ENCODE peak calls at places on chromosomes 12 and 14, in four cellular contexts. M is ovary, O is fibroblast of mammary gland, Y is AG04450. V is an unnamed sample.

GRCh38 chr14:99688210-99688581 is 4.1 kb downstream of the CYP46A1 start:
- DNase-seq in M (peak; percentile 16), O (no peak), Y (no peak), V (no peak)

GRCh38 chr14:54487771-54488170 is 1.0 kb downstream of the GMFB start:
- DNase-seq in M (no peak), O (peak; percentile 61), Y (no peak), V (peak; percentile 91)

GRCh38 chr14:61525293-61526011 is 169.9 kb upstream of the HIF1A start:
- DNase-seq in M (peak; percentile 47), Y (no peak), O (peak; percentile 91), V (peak; percentile 44)

GRCh38 chr12:64674367-64674922 is 64.2 kb downstream of the RASSF3 start:
- DNase-seq in Y (no peak), O (no peak), M (no peak), V (no peak)

GRCh38 chr12:108876550-108876949 is 3.3 kb upstream of the DAO start:
- DNase-seq in Y (no peak), M (no peak), O (no peak), V (no peak)

GRCh38 chr14:32567543-32568384 is 238.7 kb downstream of the AKAP6 start:
- DNase-seq in M (no peak), Y (no peak), O (peak; percentile 36), V (no peak)

GRCh38 chr12:125882141-125882540 is 816.9 kb downstream of the AACS start:
- DNase-seq in O (no peak), Y (no peak), M (no peak), V (no peak)

GRCh38 chr14:88605594-88605993 is 42.8 kb downstream of the ZC3H14 start:
- DNase-seq in M (no peak), O (no peak), Y (no peak), V (no peak)

GRCh38 chr14:55306938-55307589 is 35.8 kb downstream of the FBXO34 start:
- DNase-seq in M (no peak), O (no peak), Y (no peak), V (no peak)

GRCh38 chr12:77940011-77940423 is 109.3 kb downstream of the NAV3 start:
- DNase-seq in Y (peak; percentile 51), O (peak; percentile 88), M (no peak), V (peak; percentile 54)

GRCh38 chr14:73231874-73232851 is 5.1 kb upstream of the PAPLN start:
- DNase-seq in Y (no peak), O (no peak), M (no peak), V (peak; percentile 34)

GRCh38 chr12:55188974-55189556 is 31.8 kb upstream of the OR10A7 start:
- DNase-seq in O (peak; percentile 80), M (no peak), Y (peak; percentile 48), V (peak; percentile 50)

GRCh38 chr12:5716991-5717390 is 228.1 kb downstream of the ANO2 start:
- DNase-seq in O (no peak), Y (no peak), M (no peak), V (no peak)

GRCh38 chr12:27434673-27435565 is 11.6 kb upstream of the SMCO2 start:
- DNase-seq in Y (no peak), M (peak; percentile 23), O (peak; percentile 10), V (peak; percentile 36)

GRCh38 chr14:49783394-49784010 is 15.5 kb downstream of the KLHDC2 start:
- DNase-seq in Y (no peak), M (no peak), O (no peak), V (no peak)

GRCh38 chr12:62434504-62435336 is 31.9 kb upstream of the MON2 start:
- DNase-seq in Y (no peak), M (no peak), O (no peak), V (no peak)

GRCh38 chr12:12039897-12040296 is 30.8 kb upstream of the BCL2L14 start:
- DNase-seq in O (no peak), M (no peak), Y (no peak), V (no peak)

GRCh38 chr12:31876568-31877424 is 82.4 kb upstream of the RESF1 start:
- DNase-seq in Y (no peak), O (no peak), M (no peak), V (no peak)

DNA sequence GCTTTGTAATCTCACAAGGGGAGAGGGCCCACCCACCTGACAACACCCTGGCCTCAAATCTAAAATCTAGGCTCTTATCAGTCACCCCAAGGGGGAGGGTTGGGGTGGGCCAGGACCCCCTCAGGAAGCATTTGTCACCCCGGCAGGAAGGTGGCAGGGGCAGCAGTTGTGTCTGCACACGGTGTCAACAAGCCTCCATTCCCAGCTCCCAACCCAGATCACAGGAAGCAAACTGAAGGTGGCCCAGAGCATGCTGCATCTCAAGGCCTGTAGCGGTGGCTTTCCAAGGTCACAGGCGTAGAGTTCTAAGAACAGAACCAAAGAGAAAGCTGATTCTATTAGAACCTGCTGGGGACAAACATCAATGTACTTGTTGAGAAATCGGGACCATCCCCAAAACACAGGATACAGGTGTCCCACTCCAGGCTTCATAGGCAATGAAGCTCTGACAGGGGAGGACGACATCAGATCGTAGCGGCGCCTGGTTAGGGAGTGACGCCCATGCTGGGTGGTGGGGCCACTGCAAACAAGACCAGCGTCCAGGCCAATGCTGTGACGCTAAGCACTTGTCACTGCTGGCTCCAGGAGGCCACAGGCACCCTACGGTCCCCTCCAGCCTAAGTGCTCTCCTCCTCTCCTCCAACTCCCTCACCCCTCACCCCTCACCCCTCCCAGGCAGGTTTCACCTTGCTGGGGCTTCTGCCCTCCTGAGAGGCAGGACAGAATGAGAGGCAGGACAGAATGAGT is 52.9 kb downstream of the CCDC88C start:
- DNase-seq in O (no peak), M (no peak), Y (no peak), V (peak; percentile 61)
- H3K4me3 ChIP-seq in O (no peak overlapping the region), M (no peak overlapping the region), Y (no peak overlapping the region), V (no peak overlapping the region)

GRCh38 chr12:93587601-93588000 is 15.1 kb downstream of the SOCS2 start:
- DNase-seq in M (no peak), O (no peak), Y (no peak), V (no peak)

GRCh38 chr12:93581370-93581769 is 8.9 kb downstream of the SOCS2 start:
- DNase-seq in M (no peak), Y (no peak), O (no peak), V (no peak)

GRCh38 chr12:93580682-93581081 is 8.2 kb downstream of the SOCS2 start:
- DNase-seq in M (no peak), Y (no peak), O (no peak), V (no peak)

GRCh38 chr12:93582351-93582750 is 9.9 kb downstream of the SOCS2 start:
- DNase-seq in Y (no peak), O (no peak), M (no peak), V (no peak)

DNA sequence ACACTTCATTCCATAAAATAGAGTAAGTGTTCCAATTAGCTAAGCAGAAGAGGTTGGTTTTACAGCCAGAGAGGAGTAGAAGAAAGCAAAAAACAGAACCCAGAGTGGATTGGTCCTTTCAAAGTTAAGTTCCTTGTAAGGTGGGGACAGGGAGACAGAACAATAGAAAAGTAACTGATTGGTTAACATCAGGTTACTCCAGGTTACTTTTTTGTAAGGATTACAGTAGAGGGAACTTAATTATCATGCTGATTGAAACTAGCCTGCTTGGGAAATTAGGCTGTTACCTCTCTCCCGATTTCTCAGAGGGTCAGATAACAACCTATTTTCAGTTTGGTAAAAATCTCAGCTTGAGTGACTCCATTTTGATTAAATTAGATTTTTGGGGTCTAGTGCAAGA is 11.5 kb downstream of the SOCS2 start:
- DNase-seq in M (no peak), O (no peak), Y (no peak), V (no peak)
- H3K4me3 ChIP-seq in M (no peak overlapping the region), O (no peak overlapping the region), Y (no peak overlapping the region), V (no peak overlapping the region)

DNA sequence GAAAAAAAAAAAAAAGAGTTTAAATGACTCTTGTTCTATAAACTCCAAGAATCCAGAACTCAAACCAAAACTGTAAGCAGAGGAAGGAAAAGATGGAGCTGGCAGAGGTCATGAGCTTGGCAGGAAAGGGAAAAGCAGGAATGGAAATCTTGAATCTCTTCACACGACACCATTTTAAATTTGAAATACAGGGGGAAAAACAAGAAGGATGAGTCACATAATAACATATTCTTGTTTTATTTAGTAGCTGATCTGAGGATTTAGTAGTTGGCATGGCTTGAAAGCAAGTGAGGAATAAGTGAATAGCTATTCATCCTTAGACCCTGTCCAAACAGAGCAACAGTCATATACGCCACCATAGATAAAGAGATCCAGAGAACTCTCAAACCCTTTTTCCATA is 35.0 kb downstream of the EPS8 start:
- DNase-seq in O (peak; percentile 69), Y (no peak), M (no peak), V (no peak)
- H3K4me3 ChIP-seq in O (no peak overlapping the region), Y (no peak overlapping the region), M (no peak overlapping the region), V (no peak overlapping the region)

DNA sequence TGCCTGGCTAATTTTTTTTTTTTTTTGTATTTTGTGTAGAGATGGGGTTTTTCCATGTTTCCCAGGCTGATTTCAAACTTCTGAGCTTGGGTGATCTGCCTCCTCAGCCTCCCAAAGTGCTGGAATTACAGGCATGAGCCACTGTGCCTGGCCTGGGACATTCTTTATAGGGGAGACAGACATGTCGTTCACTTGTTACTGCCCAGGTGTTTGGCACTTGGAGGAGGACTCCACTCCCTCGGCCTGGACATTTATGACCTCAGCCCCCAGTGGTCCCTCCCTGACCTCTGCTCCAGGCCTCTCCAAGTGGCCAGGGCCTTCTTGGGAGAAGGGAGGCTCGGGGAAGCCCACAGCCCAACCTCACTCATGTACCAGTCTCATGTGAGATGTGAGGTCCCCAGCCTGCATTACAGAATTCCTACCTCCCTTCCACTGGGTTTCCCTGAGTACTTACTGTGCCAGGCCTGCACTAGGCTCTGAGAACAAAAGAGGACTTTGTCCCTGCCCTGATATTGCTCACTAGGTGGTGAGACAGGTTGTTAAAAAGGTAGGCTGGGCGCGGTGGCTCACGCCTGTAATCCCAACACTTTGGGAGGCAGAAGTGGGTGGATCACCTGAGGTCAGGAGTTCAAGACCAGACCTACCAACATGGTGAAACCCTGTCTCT is 9.7 kb upstream of the POP5 start:
- DNase-seq in Y (no peak), M (no peak), O (no peak), V (no peak)
- H3K4me3 ChIP-seq in Y (no peak overlapping the region), M (no peak overlapping the region), O (no peak overlapping the region), V (no peak overlapping the region)

GRCh38 chr14:104723651-104724406 is at the start of gene ADSS1:
- DNase-seq in O (no peak), Y (no peak), M (peak; percentile 68), V (peak; percentile 99)

GRCh38 chr14:104724981-104725771 is 1.1 kb downstream of the ADSS1 start:
- DNase-seq in Y (no peak), O (peak; percentile 28), M (peak; percentile 59), V (peak; percentile 98)

GRCh38 chr14:104725772-104726548 is 1.9 kb downstream of the ADSS1 start:
- DNase-seq in O (no peak), Y (no peak), M (no peak), V (no peak)

GRCh38 chr14:104722938-104723650 is 935 bp upstream of the ADSS1 start:
- DNase-seq in Y (no peak), O (no peak), M (no peak), V (no peak)

DNA sequence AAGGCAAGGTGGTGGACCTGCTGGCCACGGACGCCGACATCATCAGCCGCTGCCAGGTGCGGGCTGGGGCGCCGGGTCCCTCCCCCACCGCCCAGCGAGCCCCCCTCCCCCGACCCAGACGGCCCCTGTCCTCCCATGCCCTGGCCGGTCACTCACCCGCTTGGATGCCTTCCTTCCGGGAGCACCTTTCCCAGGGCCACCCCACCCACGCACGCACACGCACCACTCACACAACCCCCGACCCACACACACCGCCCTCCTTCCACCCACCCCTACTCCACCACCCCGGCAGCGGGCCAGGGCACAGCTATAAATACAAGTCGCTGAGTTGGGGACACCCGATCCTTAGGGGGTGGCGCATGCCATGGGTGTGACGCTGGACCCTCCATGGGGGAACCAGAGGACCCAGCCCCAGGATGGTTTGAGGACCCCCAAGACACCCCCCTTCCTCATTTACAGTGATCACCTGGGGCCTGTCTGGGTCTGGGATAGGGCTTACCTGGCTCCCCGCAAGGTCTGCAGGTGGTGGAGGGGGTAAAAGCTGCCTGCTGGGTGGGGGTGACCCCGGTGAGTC is 465 bp downstream of the ADSS1 start:
- DNase-seq in O (peak; percentile 20), M (peak; percentile 67), Y (no peak), V (peak; percentile 92)
- H3K4me3 ChIP-seq in O (peak overlapping the region; percentile 4), M (peak overlapping the region; percentile 45), Y (peak overlapping the region; percentile 58), V (peak overlapping the region; percentile 67)

V was measured in osteoblast.